ENCODE peak calls at places on chromosomes 13 and 19, in seven cellular contexts. G is body of pancreas, D is Daoy, M is ELR, U is lower leg skin, H is fibroblast of the conjunctiva, P is NCI-H1417. A is an unnamed sample.

GRCh38 chr19:32165750-32166149 is 179.7 kb upstream of the ZNF507 start:
- DNase-seq in G (no peak), D (no peak), M (no peak), U (no peak), H (no peak), P (no peak), A (peak)

GRCh38 chr19:1882089-1882785 is 3.1 kb downstream of the ABHD17A start:
- DNase-seq in G (no peak), D (no peak), M (no peak), U (no peak), H (no peak), P (no peak), A (no peak)

GRCh38 chr19:44552324-44552723 is 22.8 kb upstream of the CEACAM20 start:
- DNase-seq in G (no peak), D (peak), M (peak), U (no peak), H (no peak), P (no peak), A (no peak)

GRCh38 chr19:11169896-11170678 is 14.5 kb upstream of the SPC24 start:
- DNase-seq in G (no peak), D (no peak), M (no peak), U (no peak), H (no peak), P (no peak), A (no peak)

GRCh38 chr13:30113983-30114491 is 193.3 kb downstream of the KATNAL1 start:
- DNase-seq in G (peak), D (peak), M (no peak), U (no peak), H (no peak), P (no peak), A (peak)

GRCh38 chr19:20928371-20928770 is 5.3 kb downstream of the ZNF85 start:
- DNase-seq in G (no peak), D (peak), M (peak), U (no peak), H (no peak), P (no peak), A (no peak)

GRCh38 chr19:4993683-4994082 is 24.8 kb downstream of the KDM4B start:
- DNase-seq in G (no peak), D (no peak), M (no peak), U (no peak), H (no peak), P (no peak), A (no peak)

GRCh38 chr13:46855166-46855565 is 41.7 kb downstream of the HTR2A start:
- DNase-seq in G (no peak), D (no peak), M (no peak), U (no peak), H (no peak), P (no peak), A (no peak)

GRCh38 chr13:29046588-29046987 is 226.4 kb downstream of the MTUS2 start:
- DNase-seq in G (no peak), D (no peak), M (no peak), U (no peak), H (no peak), P (no peak), A (no peak)

GRCh38 chr19:52734340-52734892 is 428 bp downstream of the ZNF611 start:
- DNase-seq in G (no peak), D (no peak), M (peak), U (no peak), H (no peak), P (peak), A (no peak)

GRCh38 chr19:32166238-32166637 is 179.2 kb upstream of the ZNF507 start:
- DNase-seq in G (no peak), D (no peak), M (no peak), U (no peak), H (no peak), P (no peak), A (peak)

A was measured in left lobe of liver.